ENCODE peak calls at places on chromosome 21, in six cellular contexts. One of them, this sample, is unnamed.
A peak's percentile ranks its signal among the peaks of the same experiment; 100 is the strongest.

GRCh38 chr21:36422279-36423098 is 37.3 kb downstream of the CHAF1B start:
- DNase-seq in HepG2: peak; percentile 40
- DNase-seq in stimulated activated CD4-positive, alpha-beta T cell treated with anti-CD3 and anti-CD28 coated beads, Interleukin-2, amount 100 ng/mL, for 48 hours: peak; percentile 44
- DNase-seq in left ventricle myocardium inferior: peak; percentile 37
- DNase-seq in adipocyte: peak; percentile 52
- DNase-seq in NCI-H510A: no peak
- DNase-seq in this sample: peak; percentile 5

GRCh38 chr21:21921410-21922232 is 923.4 kb downstream of the NCAM2 start:
- DNase-seq in HepG2: no peak
- DNase-seq in stimulated activated CD4-positive, alpha-beta T cell treated with anti-CD3 and anti-CD28 coated beads, Interleukin-2, amount 100 ng/mL, for 48 hours: no peak
- DNase-seq in left ventricle myocardium inferior: no peak
- DNase-seq in adipocyte: peak; percentile 59
- DNase-seq in NCI-H510A: no peak
- DNase-seq in this sample: no peak

GRCh38 chr21:43956019-43956666 is 56.0 kb upstream of the TRAPPC10 start:
- DNase-seq in HepG2: no peak
- DNase-seq in stimulated activated CD4-positive, alpha-beta T cell treated with anti-CD3 and anti-CD28 coated beads, Interleukin-2, amount 100 ng/mL, for 48 hours: no peak
- DNase-seq in left ventricle myocardium inferior: no peak
- DNase-seq in adipocyte: no peak
- DNase-seq in NCI-H510A: no peak
- DNase-seq in this sample: no peak

GRCh38 chr21:16792155-16792554 is 720.7 kb upstream of the CXADR start:
- DNase-seq in HepG2: no peak
- DNase-seq in stimulated activated CD4-positive, alpha-beta T cell treated with anti-CD3 and anti-CD28 coated beads, Interleukin-2, amount 100 ng/mL, for 48 hours: no peak
- DNase-seq in left ventricle myocardium inferior: no peak
- DNase-seq in adipocyte: no peak
- DNase-seq in NCI-H510A: no peak
- DNase-seq in this sample: no peak

GRCh38 chr21:44375281-44375651 is 21.8 kb downstream of the TRPM2 start:
- DNase-seq in HepG2: no peak
- DNase-seq in stimulated activated CD4-positive, alpha-beta T cell treated with anti-CD3 and anti-CD28 coated beads, Interleukin-2, amount 100 ng/mL, for 48 hours: no peak
- DNase-seq in left ventricle myocardium inferior: no peak
- DNase-seq in adipocyte: no peak
- DNase-seq in NCI-H510A: no peak
- DNase-seq in this sample: no peak

GRCh38 chr21:44332383-44332782 is 6.8 kb downstream of the CFAP410 start:
- DNase-seq in HepG2: no peak
- DNase-seq in stimulated activated CD4-positive, alpha-beta T cell treated with anti-CD3 and anti-CD28 coated beads, Interleukin-2, amount 100 ng/mL, for 48 hours: no peak
- DNase-seq in left ventricle myocardium inferior: no peak
- DNase-seq in adipocyte: no peak
- DNase-seq in NCI-H510A: no peak
- DNase-seq in this sample: no peak

GRCh38 chr21:25689226-25689625 is 45.5 kb downstream of the ATP5PF start:
- DNase-seq in HepG2: no peak
- DNase-seq in stimulated activated CD4-positive, alpha-beta T cell treated with anti-CD3 and anti-CD28 coated beads, Interleukin-2, amount 100 ng/mL, for 48 hours: no peak
- DNase-seq in left ventricle myocardium inferior: no peak
- DNase-seq in adipocyte: peak; percentile 50
- DNase-seq in NCI-H510A: no peak
- DNase-seq in this sample: no peak

GRCh38 chr21:38027901-38028300 is 111.6 kb upstream of the KCNJ6 start:
- DNase-seq in HepG2: no peak
- DNase-seq in stimulated activated CD4-positive, alpha-beta T cell treated with anti-CD3 and anti-CD28 coated beads, Interleukin-2, amount 100 ng/mL, for 48 hours: no peak
- DNase-seq in left ventricle myocardium inferior: no peak
- DNase-seq in adipocyte: no peak
- DNase-seq in NCI-H510A: no peak
- DNase-seq in this sample: no peak

GRCh38 chr21:45301521-45302081 is 13.9 kb upstream of the POFUT2 start:
- DNase-seq in HepG2: no peak
- DNase-seq in stimulated activated CD4-positive, alpha-beta T cell treated with anti-CD3 and anti-CD28 coated beads, Interleukin-2, amount 100 ng/mL, for 48 hours: no peak
- DNase-seq in left ventricle myocardium inferior: peak; percentile 15
- DNase-seq in adipocyte: no peak
- DNase-seq in NCI-H510A: no peak
- DNase-seq in this sample: no peak

GRCh38 chr21:43187715-43188114 is 18.9 kb downstream of the CRYAA start:
- DNase-seq in HepG2: no peak
- DNase-seq in stimulated activated CD4-positive, alpha-beta T cell treated with anti-CD3 and anti-CD28 coated beads, Interleukin-2, amount 100 ng/mL, for 48 hours: no peak
- DNase-seq in left ventricle myocardium inferior: no peak
- DNase-seq in adipocyte: no peak
- DNase-seq in NCI-H510A: no peak
- DNase-seq in this sample: no peak

GRCh38 chr21:18318156-18318555 is 73.5 kb downstream of the CHODL start:
- DNase-seq in HepG2: no peak
- DNase-seq in stimulated activated CD4-positive, alpha-beta T cell treated with anti-CD3 and anti-CD28 coated beads, Interleukin-2, amount 100 ng/mL, for 48 hours: no peak
- DNase-seq in left ventricle myocardium inferior: no peak
- DNase-seq in adipocyte: no peak
- DNase-seq in NCI-H510A: no peak
- DNase-seq in this sample: no peak

GRCh38 chr21:37462087-37462861 is 95.7 kb downstream of the DYRK1A start:
- DNase-seq in HepG2: peak; percentile 31
- DNase-seq in stimulated activated CD4-positive, alpha-beta T cell treated with anti-CD3 and anti-CD28 coated beads, Interleukin-2, amount 100 ng/mL, for 48 hours: no peak
- DNase-seq in left ventricle myocardium inferior: no peak
- DNase-seq in adipocyte: no peak
- DNase-seq in NCI-H510A: no peak
- DNase-seq in this sample: no peak

GRCh38 chr21:42010507-42011493 is 640 bp upstream of the ZBTB21 start:
- DNase-seq in HepG2: peak; percentile 20
- DNase-seq in stimulated activated CD4-positive, alpha-beta T cell treated with anti-CD3 and anti-CD28 coated beads, Interleukin-2, amount 100 ng/mL, for 48 hours: peak; percentile 18
- DNase-seq in left ventricle myocardium inferior: no peak
- DNase-seq in adipocyte: peak; percentile 41
- DNase-seq in NCI-H510A: peak; percentile 29
- DNase-seq in this sample: peak; percentile 19

This sample was measured in NCI-H2029 treated with DMSO at 0.1 percent for 48 hours.